ENCODE peak calls at places on chromosomes 11 and 22, in four cellular contexts. W, P, H and C are unnamed samples.

GRCh38 chr11:60950024-60950423 is 2.0 kb downstream of the SLC15A3 start:
- DNase-seq in W (no peak), P (no peak), H (no peak), C (peak)

GRCh38 chr11:14974723-14975587 is 2.8 kb upstream of the CALCA start:
- DNase-seq in W (no peak), P (no peak), H (peak), C (peak)

GRCh38 chr11:119919656-119920055 is 190.7 kb upstream of the NECTIN1 start:
- DNase-seq in W (no peak), P (no peak), H (no peak), C (no peak)

GRCh38 chr11:31958086-31958735 is 132.7 kb upstream of the RCN1 start:
- DNase-seq in W (no peak), P (no peak), H (peak), C (peak)

GRCh38 chr22:41848468-41848867 is 15.6 kb downstream of the SREBF2 start:
- DNase-seq in W (no peak), P (no peak), H (peak), C (no peak)

GRCh38 chr22:36204641-36205032 is 3.0 kb upstream of the APOL4 start:
- DNase-seq in W (no peak), P (no peak), H (no peak), C (no peak)

GRCh38 chr11:111601979-111602864 is at the start of gene SIK2:
- DNase-seq in W (peak), P (peak), H (peak), C (peak)

GRCh38 chr22:43636086-43636485 is 176.0 kb downstream of the EFCAB6 start:
- DNase-seq in W (no peak), P (no peak), H (no peak), C (no peak)

GRCh38 chr11:132962026-132962425 is 570.3 kb downstream of the OPCML start:
- DNase-seq in W (no peak), P (no peak), H (no peak), C (no peak)

GRCh38 chr11:20596629-20597129 is 2.7 kb upstream of the SLC6A5 start:
- DNase-seq in W (no peak), P (no peak), H (no peak), C (no peak)

GRCh38 chr11:2258501-2259465 is 11.6 kb downstream of the ASCL2 start:
- DNase-seq in W (no peak), P (no peak), H (peak), C (no peak)

GRCh38 chr11:10520562-10520961 is 20.4 kb downstream of the RNF141 start:
- DNase-seq in W (no peak), P (no peak), H (no peak), C (no peak)

GRCh38 chr11:10522276-10522675 is 18.7 kb downstream of the RNF141 start:
- DNase-seq in W (no peak), P (no peak), H (no peak), C (no peak)

GRCh38 chr11:10519630-10520029 is 21.4 kb downstream of the RNF141 start:
- DNase-seq in W (no peak), P (no peak), H (no peak), C (no peak)

GRCh38 chr11:10518123-10518522 is 22.9 kb downstream of the RNF141 start:
- DNase-seq in W (no peak), P (no peak), H (no peak), C (no peak)

GRCh38 chr11:10518891-10519290 is 22.1 kb downstream of the RNF141 start:
- DNase-seq in W (no peak), P (no peak), H (no peak), C (no peak)
- H3K27ac ChIP-seq in W (no peak), P (no peak), H (no peak), C (no peak)

GRCh38 chr11:967995-968751 is 42.5 kb downstream of the AP2A2 start:
- DNase-seq in W (no peak), P (no peak), H (no peak), C (no peak)

GRCh38 chr11:971092-971690 is 45.5 kb downstream of the AP2A2 start:
- DNase-seq in W (no peak), P (no peak), H (no peak), C (no peak)

GRCh38 chr11:970319-970871 is 44.7 kb downstream of the AP2A2 start:
- DNase-seq in W (no peak), P (no peak), H (no peak), C (no peak)

GRCh38 chr11:968822-969221 is 43.2 kb downstream of the AP2A2 start:
- DNase-seq in W (no peak), P (no peak), H (no peak), C (no peak)

DNA sequence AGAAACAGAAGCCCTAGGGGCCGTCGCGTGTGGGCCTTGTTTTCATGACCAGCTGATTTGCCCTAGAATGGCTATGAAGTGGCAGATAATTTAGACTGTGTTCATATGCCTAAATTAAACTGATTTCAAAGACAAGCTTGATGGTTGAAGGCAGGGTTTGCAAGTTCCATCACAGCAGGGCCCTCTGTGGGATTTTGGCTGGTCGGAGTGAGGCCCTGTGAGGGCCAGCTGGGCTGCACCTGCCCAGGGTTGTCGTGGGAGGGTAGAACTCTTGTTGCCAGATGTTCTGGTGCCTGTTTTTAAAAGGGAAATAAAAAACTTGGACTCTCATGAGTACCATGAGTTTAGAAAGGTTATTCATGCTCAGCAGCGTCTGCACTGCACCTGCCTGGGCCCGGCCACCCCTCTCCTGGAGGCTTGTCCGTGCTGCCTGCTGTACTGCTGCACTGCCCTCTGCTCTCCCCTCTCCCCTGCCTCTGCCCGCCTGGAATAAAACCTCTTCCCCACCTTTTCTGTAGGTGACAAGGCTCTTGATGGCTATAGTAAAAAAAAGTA is 44.1 kb downstream of the AP2A2 start:
- DNase-seq in W (no peak), P (no peak), H (no peak), C (no peak)
- H3K27ac ChIP-seq in W (no peak), P (no peak), H (no peak), C (no peak)

DNA sequence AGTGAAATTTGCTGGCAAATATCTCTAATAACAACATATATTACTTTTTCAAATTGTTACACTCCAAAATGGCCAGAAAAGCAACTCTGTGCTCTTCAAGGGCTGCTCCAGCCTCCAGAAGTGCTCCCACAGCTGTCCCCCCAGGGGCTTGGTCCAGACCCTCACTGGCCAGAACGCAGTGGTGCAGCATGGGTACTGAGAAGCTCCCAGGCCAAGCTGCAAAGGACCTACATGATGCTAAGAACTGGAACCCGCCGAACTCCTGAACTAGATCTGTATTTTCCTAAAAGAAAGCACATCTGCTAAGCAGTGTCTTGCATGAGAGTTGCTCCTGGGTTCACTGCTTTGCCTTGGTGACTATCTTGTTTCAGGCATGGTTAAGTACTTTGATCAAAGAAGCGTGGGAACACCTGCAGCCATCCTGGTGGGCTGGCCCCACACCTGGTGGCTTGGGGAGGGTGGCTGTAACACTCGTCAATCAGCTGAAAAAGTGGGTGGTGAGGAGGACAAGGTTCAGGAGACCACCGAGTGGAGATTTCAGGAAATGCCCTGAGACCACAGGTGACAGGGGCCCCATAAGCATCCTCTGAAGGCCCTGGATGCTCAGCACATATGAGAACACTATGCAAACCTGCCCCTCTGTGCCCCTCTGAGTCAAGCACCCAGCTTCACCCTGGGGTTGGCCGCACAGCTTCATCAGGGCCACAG is 72.7 kb upstream of the PITPNB start:
- DNase-seq in W (no peak), P (no peak), H (no peak), C (no peak)
- H3K27ac ChIP-seq in W (peak), P (no peak), H (peak), C (no peak)

GRCh38 chr11:77470971-77471370 is 2.9 kb downstream of the PAK1 start:
- DNase-seq in W (no peak), P (no peak), H (no peak), C (no peak)
- H3K27ac ChIP-seq in W (no peak), P (no peak), H (no peak), C (no peak)

GRCh38 chr22:40310771-40311120 is 35.6 kb upstream of the ADSL start:
- DNase-seq in W (no peak), P (no peak), H (no peak), C (no peak)

GRCh38 chr22:40310081-40310770 is 36.1 kb upstream of the ADSL start:
- DNase-seq in W (no peak), P (no peak), H (no peak), C (no peak)

GRCh38 chr22:40312050-40312449 is 34.2 kb upstream of the ADSL start:
- DNase-seq in W (no peak), P (no peak), H (no peak), C (no peak)

GRCh38 chr22:40305625-40306024 is 40.7 kb upstream of the ADSL start:
- DNase-seq in W (no peak), P (no peak), H (no peak), C (no peak)

GRCh38 chr22:40308999-40309578 is 37.2 kb upstream of the ADSL start:
- DNase-seq in W (no peak), P (no peak), H (no peak), C (no peak)
- H3K27ac ChIP-seq in W (peak), P (peak), H (no peak), C (no peak)